ENCODE peak calls at places on chromosomes 11 and 22, in six cellular contexts. X, Z, W, V, E and I are unnamed samples. For H3K9me3, the result is how much of the 10 kb centered on the place peaks cover.

GRCh38 chr11:15743244-15743629 is 613.1 kb downstream of the SOX6 start:
- DNase-seq in X (no peak), Z (no peak), W (no peak), V (no peak), E (no peak), I (no peak)

GRCh38 chr11:44694443-44694842 is 32.3 kb upstream of the TSPAN18 start:
- DNase-seq in X (no peak), Z (no peak), W (no peak), V (no peak), E (no peak), I (no peak)

GRCh38 chr22:35555941-35556547 is 15.4 kb downstream of the RASD2 start:
- DNase-seq in X (no peak), Z (no peak), W (no peak), V (no peak), E (no peak), I (no peak)

GRCh38 chr22:41660416-41660815 is 28.3 kb downstream of the SNU13 start:
- DNase-seq in X (no peak), Z (no peak), W (peak), V (peak), E (no peak), I (no peak)

GRCh38 chr11:134780486-134781155 is 368.6 kb upstream of the B3GAT1 start:
- DNase-seq in X (no peak), Z (no peak), W (no peak), V (peak), E (no peak), I (no peak)

GRCh38 chr22:28051787-28052356 is 132.8 kb upstream of the PITPNB start:
- DNase-seq in X (peak), Z (peak), W (peak), V (peak), E (peak), I (peak)

GRCh38 chr11:21257461-21257860 is 588.1 kb downstream of the NELL1 start:
- DNase-seq in X (no peak), Z (no peak), W (no peak), V (no peak), E (no peak), I (no peak)

GRCh38 chr11:123594188-123594901 is 60.1 kb downstream of the SCN3B start:
- DNase-seq in X (peak), Z (no peak), W (peak), V (peak), E (no peak), I (no peak)

GRCh38 chr22:40046126-40046525 is 51.4 kb downstream of the FAM83F start:
- DNase-seq in X (no peak), Z (no peak), W (no peak), V (no peak), E (no peak), I (no peak)

GRCh38 chr11:11072067-11072466 is 214.2 kb upstream of the ZBED5 start:
- DNase-seq in X (no peak), Z (no peak), W (no peak), V (no peak), E (no peak), I (no peak)

GRCh38 chr11:12540913-12541587 is 133.2 kb upstream of the TEAD1 start:
- DNase-seq in X (peak), Z (peak), W (peak), V (no peak), E (no peak), I (no peak)

GRCh38 chr11:22163394-22163797 is 29.5 kb upstream of the ANO5 start:
- DNase-seq in X (no peak), Z (no peak), W (no peak), V (no peak), E (peak), I (no peak)

GRCh38 chr11:2689551-2690260 is 10.1 kb downstream of the KCNQ1OT1 start:
- DNase-seq in X (no peak), Z (no peak), W (no peak), V (no peak), E (peak), I (no peak)

GRCh38 chr11:132312616-132313210 is 942.3 kb downstream of the NTM start:
- DNase-seq in X (peak), Z (no peak), W (peak), V (peak), E (no peak), I (peak)

GRCh38 chr11:60658409-60658808 is 41.0 kb upstream of the MS4A8 start:
- DNase-seq in X (no peak), Z (no peak), W (no peak), V (no peak), E (no peak), I (no peak)

DNA sequence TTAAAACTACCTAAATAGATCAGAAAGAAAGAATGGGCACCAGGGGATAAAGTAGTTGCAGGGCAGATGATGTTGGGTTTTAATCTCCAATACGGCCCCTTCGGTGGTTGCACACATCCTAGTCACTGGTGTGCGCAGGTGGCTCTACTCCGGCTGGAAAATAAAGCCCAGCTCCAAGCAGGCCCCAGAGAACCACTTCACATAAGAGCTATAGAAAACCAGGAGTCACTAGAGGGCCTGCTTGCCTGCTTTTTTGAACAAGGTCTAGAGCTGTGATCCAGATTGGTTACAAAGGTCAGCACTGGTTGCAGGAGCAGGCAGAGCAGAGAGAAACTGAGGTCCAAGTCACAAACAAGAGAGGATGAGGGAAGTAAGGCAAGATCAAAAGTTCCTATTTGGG is 41.5 kb upstream of the MS4A8 start:
- DNase-seq in X (no peak), Z (no peak), W (no peak), V (peak), E (no peak), I (peak)
- H3K9me3 ChIP-seq in X (under half), Z (under half), W (under half), V (under half), E (under half), I (under half)

GRCh38 chr11:35546317-35546716 is 20.9 kb upstream of the PAMR1 start:
- DNase-seq in X (no peak), Z (no peak), W (no peak), V (no peak), E (no peak), I (no peak)
- H3K4me3 ChIP-seq in X (no peak), Z (no peak), W (no peak), V (no peak), E (no peak), I (no peak)

DNA sequence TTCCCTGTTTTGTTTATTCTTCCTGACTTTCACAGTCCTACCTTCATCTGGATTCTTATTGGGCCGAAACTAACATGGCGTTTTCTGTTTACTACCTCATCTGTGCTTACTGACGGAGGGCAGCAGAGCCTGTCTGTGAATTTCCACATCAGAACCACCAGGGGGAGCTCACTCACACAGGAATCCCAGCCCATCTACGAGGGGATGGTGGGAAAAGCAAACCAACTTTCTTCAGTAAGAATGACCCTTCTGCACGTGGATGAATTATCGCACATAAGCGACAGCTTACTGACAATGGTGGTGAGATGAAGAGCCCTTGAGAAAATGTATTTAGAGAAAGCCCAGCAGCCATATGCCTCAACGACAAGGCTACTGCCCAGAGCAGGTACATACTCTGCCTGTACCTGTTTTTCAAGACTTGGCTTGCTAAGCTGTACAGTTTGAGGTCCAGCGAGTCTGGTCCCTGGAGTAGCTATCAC is 42.5 kb downstream of the LARGE2 start:
- DNase-seq in X (peak), Z (peak), W (peak), V (peak), E (no peak), I (peak)
- TF ChIP-seq CTCF in X (peak), Z (peak), W (peak), V (peak), E (peak), I (peak)

GRCh38 chr22:10727393-10727792 is 4800.6 kb upstream of the OR11H1 start:
- DNase-seq in X (no peak), Z (no peak), W (no peak), V (no peak), E (no peak), I (no peak)
- H3K9me3 ChIP-seq in X (under half), Z (under half), W (under half), V (under half), E (under half), I (under half)

DNA sequence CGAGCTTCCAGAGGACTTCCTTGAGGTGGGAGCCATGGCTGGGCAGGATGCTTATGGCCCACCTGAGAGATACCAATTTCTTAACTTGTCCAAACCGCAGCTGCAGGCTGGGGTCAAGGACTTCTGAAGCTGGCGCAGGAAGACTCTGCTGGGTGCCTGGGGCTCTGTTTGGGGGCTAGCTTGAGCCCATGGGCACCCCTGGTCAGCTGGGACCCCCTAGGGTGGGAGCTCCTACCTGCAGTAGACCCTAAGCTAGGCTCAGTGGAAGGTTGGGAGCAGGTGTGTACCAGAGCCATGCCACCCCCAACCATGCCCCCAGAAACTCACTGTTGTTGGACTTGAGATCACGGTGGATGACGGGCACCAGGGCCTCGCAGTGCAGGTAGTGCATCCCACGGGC is 1.3 kb downstream of the MAP3K11 start:
- DNase-seq in X (no peak), Z (no peak), W (no peak), V (no peak), E (no peak), I (no peak)
- H3K4me3 ChIP-seq in X (peak), Z (peak), W (no peak), V (no peak), E (peak), I (no peak)

GRCh38 chr22:36872084-36872483 is 11.3 kb downstream of the NCF4 start:
- DNase-seq in X (no peak), Z (no peak), W (no peak), V (no peak), E (no peak), I (no peak)

GRCh38 chr22:36874309-36874696 is 13.5 kb downstream of the NCF4 start:
- DNase-seq in X (no peak), Z (no peak), W (no peak), V (no peak), E (no peak), I (no peak)

GRCh38 chr22:36874731-36875130 is 13.9 kb downstream of the NCF4 start:
- DNase-seq in X (no peak), Z (no peak), W (no peak), V (no peak), E (peak), I (no peak)

GRCh38 chr22:36872866-36873498 is 12.2 kb downstream of the NCF4 start:
- DNase-seq in X (no peak), Z (no peak), W (no peak), V (no peak), E (no peak), I (no peak)

GRCh38 chr22:36873614-36874308 is 13.0 kb downstream of the NCF4 start:
- DNase-seq in X (peak), Z (peak), W (peak), V (peak), E (peak), I (peak)
- TF ChIP-seq CTCF in X (peak), Z (no peak), W (peak), V (peak), E (peak), I (peak)

GRCh38 chr22:19331474-19331873 is 40.0 kb upstream of the CLTCL1 start:
- DNase-seq in X (no peak), Z (no peak), W (no peak), V (no peak), E (no peak), I (no peak)
- H3K9me3 ChIP-seq in X (under half), Z (under half), W (under half), V (under half), E (under half), I (under half)

DNA sequence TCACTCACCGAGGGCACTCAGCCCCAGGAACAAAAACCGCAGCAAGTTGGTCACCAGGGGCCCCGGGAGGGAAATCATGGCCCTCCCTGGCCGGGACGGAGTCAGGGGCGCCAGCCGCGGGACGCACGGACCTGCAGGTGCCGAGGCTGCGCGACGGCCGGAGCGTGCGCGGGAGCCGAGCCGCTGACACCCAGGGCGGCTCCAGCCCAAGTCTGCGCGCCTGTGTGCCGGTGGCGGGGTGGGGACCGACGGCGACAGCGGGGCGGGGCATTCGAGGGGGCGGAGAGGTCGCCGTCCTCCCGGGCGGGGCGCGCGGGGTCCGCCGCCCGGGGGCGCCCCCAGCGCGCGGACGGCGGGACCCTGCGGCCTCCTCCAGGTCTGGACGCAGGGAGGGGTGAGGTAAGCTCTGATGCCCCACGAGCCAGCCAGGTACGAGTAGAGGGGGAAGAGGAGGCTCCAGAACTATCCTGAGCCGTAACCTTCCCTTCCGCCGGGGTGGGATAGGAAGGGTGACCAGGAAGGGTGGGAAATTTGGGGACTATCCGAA is at the start of gene ESAM:
- DNase-seq in X (no peak), Z (peak), W (no peak), V (peak), E (peak), I (peak)
- H3K4me3 ChIP-seq in X (peak), Z (peak), W (peak), V (peak), E (peak), I (peak)

DNA sequence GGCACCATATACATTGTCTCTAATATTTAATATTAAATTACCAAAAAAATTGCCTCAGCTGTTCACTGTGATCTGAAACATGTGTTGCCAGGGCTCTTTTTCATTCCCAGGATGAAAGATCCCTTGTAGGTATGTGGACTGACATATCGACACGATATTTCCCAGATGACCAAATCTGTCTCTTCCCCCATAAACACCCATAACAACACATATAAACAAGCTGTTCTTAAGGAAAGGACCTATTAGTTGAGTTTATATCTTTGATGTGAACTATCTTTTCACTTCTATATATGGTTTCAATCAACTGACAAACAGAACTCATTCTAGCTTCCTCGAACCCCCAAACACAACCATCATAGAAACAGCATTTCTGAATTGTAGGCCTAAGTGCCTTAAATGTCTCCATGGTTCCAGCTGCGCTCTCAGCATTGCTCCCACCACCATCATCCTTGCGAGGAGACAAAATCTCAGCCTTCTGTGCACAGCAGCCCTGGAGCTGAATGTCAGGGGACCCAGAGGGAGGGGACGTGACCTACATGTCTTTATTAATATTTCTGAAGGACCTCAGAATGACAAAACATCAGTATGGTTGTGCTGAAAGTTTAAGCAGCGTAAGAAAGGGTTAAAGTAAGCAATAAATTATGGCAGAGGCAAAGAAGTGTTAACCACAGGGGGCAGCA is 67.0 kb downstream of the ETS1 start:
- DNase-seq in X (no peak), Z (no peak), W (no peak), V (no peak), E (no peak), I (no peak)
- TF ChIP-seq CTCF in X (peak), Z (no peak), W (no peak), V (no peak), E (no peak), I (no peak)